ENCODE peak calls at places on chromosomes 1 and 21, in four cellular contexts. B is NCI-H524, Z is EL, M is caudate nucleus. N is an unnamed sample.

GRCh38 chr1:2014726-2015382 is 4.3 kb upstream of the GABRD start:
- DNase-seq in M (no peak), Z (no peak), B (no peak), N (no peak)

GRCh38 chr1:184427722-184428121 is 40.9 kb downstream of the C1orf21 start:
- DNase-seq in B (no peak), M (no peak), Z (no peak), N (no peak)

GRCh38 chr1:214349781-214350180 is 68.8 kb downstream of the SMYD2 start:
- DNase-seq in M (no peak), B (no peak), Z (peak; percentile 69), N (no peak)

GRCh38 chr1:235270625-235271024 is 57.4 kb downstream of the ARID4B start:
- DNase-seq in Z (peak; percentile 37), B (no peak), M (no peak), N (no peak)

GRCh38 chr1:223700942-223701637 is 11.2 kb upstream of the CAPN2 start:
- DNase-seq in B (no peak), M (no peak), Z (peak; percentile 98), N (no peak)

GRCh38 chr1:30934613-30935012 is 26.1 kb upstream of the SDC3 start:
- DNase-seq in M (no peak), B (no peak), Z (no peak), N (no peak)

GRCh38 chr1:78340006-78340405 is 150.8 kb upstream of the PTGFR start:
- DNase-seq in Z (peak; percentile 88), B (no peak), M (no peak), N (no peak)

GRCh38 chr1:237712082-237712481 is 178.6 kb downstream of the ZP4 start:
- DNase-seq in Z (no peak), M (no peak), B (no peak), N (no peak)

GRCh38 chr1:111006556-111006955 is 42.8 kb upstream of the LRIF1 start:
- DNase-seq in B (no peak), M (no peak), Z (no peak), N (no peak)

GRCh38 chr1:24754229-24754628 is 9.0 kb downstream of the CLIC4 start:
- DNase-seq in B (no peak), Z (peak; percentile 68), M (no peak), N (no peak)

GRCh38 chr21:30981403-30981802 is 56.9 kb downstream of the KRTAP19-8 start:
- DNase-seq in M (no peak), Z (no peak), B (no peak), N (no peak)

GRCh38 chr1:198678901-198679329 is 40.1 kb downstream of the PTPRC start:
- DNase-seq in B (no peak), M (no peak), Z (no peak), N (peak; percentile 81)

GRCh38 chr1:45016767-45017166 is 4.7 kb downstream of the UROD start:
- DNase-seq in Z (no peak), M (no peak), B (no peak), N (no peak)

GRCh38 chr1:50416553-50417453 is 6.4 kb downstream of the DMRTA2 start:
- DNase-seq in Z (no peak), M (no peak), B (no peak), N (no peak)

GRCh38 chr1:3257788-3258187 is 188.8 kb downstream of the PRDM16 start:
- DNase-seq in Z (no peak), M (no peak), B (no peak), N (no peak)

GRCh38 chr1:56797079-56797685 is 22.0 kb downstream of the FYB2 start:
- DNase-seq in B (no peak), Z (no peak), M (no peak), N (no peak)

GRCh38 chr1:208652300-208653160 is 408.3 kb upstream of the PLXNA2 start:
- DNase-seq in M (peak; percentile 64), Z (peak; percentile 73), B (peak; percentile 81), N (no peak)

GRCh38 chr1:151864411-151864810 is 10.9 kb upstream of the THEM5 start:
- DNase-seq in M (no peak), B (peak; percentile 55), Z (no peak), N (no peak)

GRCh38 chr1:232226197-232226681 is 403.7 kb downstream of the SIPA1L2 start:
- DNase-seq in B (peak; percentile 67), M (no peak), Z (peak; percentile 93), N (no peak)

GRCh38 chr1:55288245-55288644 is 73.1 kb upstream of the USP24 start:
- DNase-seq in M (no peak), B (no peak), Z (no peak), N (no peak)